ENCODE peak calls at places on chromosomes 3 and 15, in nine cellular contexts. J is psoas muscle; P is amniotic stem cell; R is NCI-H2029; V is neural crest cell; U is CD4-positive, alpha-beta T cell; Z is NCI-H1092 treated with DMSO at 0.1 percent for 48 hours; W is EL; M is T-helper 17 cell. I is an unnamed sample.

GRCh38 chr3:100796556-100796955 is 87.3 kb downstream of the TFG start:
- DNase-seq in J (no peak), P (no peak), R (no peak), V (no peak), U (no peak), Z (no peak), W (no peak), M (no peak), I (no peak)

GRCh38 chr15:83512459-83512858 is 65.3 kb downstream of the SH3GL3 start:
- DNase-seq in J (no peak), P (no peak), R (no peak), V (no peak), U (no peak), Z (no peak), W (no peak), M (no peak), I (no peak)

GRCh38 chr3:50249459-50249858 is 13.5 kb downstream of the GNAI2 start:
- DNase-seq in J (no peak), P (no peak), R (no peak), V (no peak), U (no peak), Z (no peak), W (no peak), M (no peak), I (no peak)

GRCh38 chr3:101202640-101203039 is 117.7 kb downstream of the IMPG2 start:
- DNase-seq in J (no peak), P (no peak), R (no peak), V (no peak), U (no peak), Z (no peak), W (no peak), M (no peak), I (no peak)

GRCh38 chr3:87175662-87176230 is 51.4 kb upstream of the CHMP2B start:
- DNase-seq in J (no peak), P (no peak), R (no peak), V (no peak), U (no peak), Z (no peak), W (peak; percentile 42), M (no peak), I (no peak)

GRCh38 chr15:22939652-22940061 is 40.5 kb downstream of the CYFIP1 start:
- DNase-seq in J (no peak), P (no peak), R (no peak), V (no peak), U (no peak), Z (no peak), W (no peak), M (no peak), I (no peak)

GRCh38 chr3:24608701-24609387 is 114.2 kb upstream of the THRB start:
- DNase-seq in J (peak; percentile 17), P (no peak), R (no peak), V (no peak), U (no peak), Z (no peak), W (no peak), M (no peak), I (no peak)

GRCh38 chr3:69770976-69771634 is 31.8 kb downstream of the MITF start:
- DNase-seq in J (no peak), P (no peak), R (no peak), V (no peak), U (no peak), Z (no peak), W (peak; percentile 86), M (no peak), I (no peak)

GRCh38 chr3:126126292-126126691 is 42.4 kb upstream of the SLC41A3 start:
- DNase-seq in J (peak; percentile 2), P (no peak), R (no peak), V (no peak), U (no peak), Z (no peak), W (no peak), M (peak; percentile 4), I (no peak)

GRCh38 chr15:63111481-63111880 is 10.2 kb upstream of the LACTB start:
- DNase-seq in J (no peak), P (no peak), R (no peak), V (no peak), U (no peak), Z (no peak), W (no peak), M (no peak), I (no peak)

GRCh38 chr3:9019244-9019961 is 56.1 kb upstream of the RAD18 start:
- DNase-seq in J (no peak), P (no peak), R (no peak), V (no peak), U (no peak), Z (no peak), W (no peak), M (no peak), I (no peak)